ENCODE peak calls at places on chromosomes 2 and 18, in five cellular contexts. U is adrenal gland, B is IMR-90, L is T-helper 9 cell, Y is EL. R is an unnamed sample.

GRCh38 chr2:233413529-233414272 is 59.4 kb downstream of the DGKD start:
- DNase-seq in U (peak), B (peak), L (peak), Y (peak), R (peak)

GRCh38 chr2:172090947-172091625 is 5.8 kb downstream of the DLX1 start:
- DNase-seq in U (no peak), B (no peak), L (no peak), Y (no peak), R (no peak)

GRCh38 chr2:3329491-3329890 is 48.1 kb downstream of the EIPR1 start:
- DNase-seq in U (no peak), B (no peak), L (no peak), Y (no peak), R (no peak)

GRCh38 chr2:168357799-168358504 is 98.1 kb upstream of the CERS6 start:
- DNase-seq in U (no peak), B (no peak), L (no peak), Y (no peak), R (no peak)

GRCh38 chr2:189574793-189575475 is 5.7 kb downstream of the SLC40A1 start:
- DNase-seq in U (no peak), B (no peak), L (no peak), Y (no peak), R (no peak)

GRCh38 chr2:174985624-174986023 is 19.6 kb downstream of the CHN1 start:
- DNase-seq in U (no peak), B (peak), L (no peak), Y (peak), R (no peak)

GRCh38 chr2:112547333-112547732 is 5.1 kb downstream of the POLR1B start:
- DNase-seq in U (no peak), B (peak), L (no peak), Y (peak), R (no peak)

GRCh38 chr2:53289309-53290006 is 478.1 kb upstream of the CHAC2 start:
- DNase-seq in U (no peak), B (no peak), L (no peak), Y (no peak), R (no peak)

GRCh38 chr2:100733344-100734187 is 86.4 kb upstream of the NPAS2 start:
- DNase-seq in U (peak), B (peak), L (no peak), Y (peak), R (peak)

GRCh38 chr2:33085646-33086045 is 138.9 kb downstream of the LTBP1 start:
- DNase-seq in U (no peak), B (no peak), L (no peak), Y (no peak), R (no peak)

GRCh38 chr2:217820904-217821303 is 181.9 kb downstream of the TNS1 start:
- DNase-seq in U (no peak), B (no peak), L (no peak), Y (no peak), R (no peak)

GRCh38 chr18:9943311-9943710 is 29.5 kb downstream of the VAPA start:
- DNase-seq in U (no peak), B (no peak), L (no peak), Y (no peak), R (no peak)

GRCh38 chr18:55779461-55779710 is 191.4 kb upstream of the TCF4 start:
- DNase-seq in U (no peak), B (no peak), L (no peak), Y (peak), R (no peak)

GRCh38 chr2:55431982-55432627 is 12.4 kb upstream of the CCDC88A start:
- DNase-seq in U (no peak), B (peak), L (no peak), Y (peak), R (no peak)